ENCODE peak calls at places on chromosome 6, in ten cellular contexts. H, P, J, M, C, Y, F, I, K and Q are unnamed samples.

GRCh38 chr6:134817448-134817847 is 132.5 kb downstream of the ALDH8A1 start:
- DNase-seq in Y (no peak), H (no peak), K (no peak), J (no peak), C (no peak), P (no peak), M (no peak), F (no peak), I (no peak), Q (no peak)

GRCh38 chr6:144066745-144067484 is 28.5 kb downstream of the SF3B5 start:
- DNase-seq in K (no peak), J (no peak), Y (no peak), I (no peak), P (no peak), C (no peak), H (no peak), F (no peak), M (no peak), Q (no peak)

GRCh38 chr6:9825526-9825925 is 589.3 kb downstream of the TFAP2A start:
- DNase-seq in M (no peak), C (no peak), F (no peak), J (no peak), I (no peak), Y (no peak), H (no peak), P (no peak), K (no peak), Q (no peak)

GRCh38 chr6:16239090-16239797 is 857 bp downstream of the GMPR start:
- DNase-seq in C (peak), M (peak), F (peak), P (no peak), K (peak), H (no peak), J (no peak), Y (no peak), I (no peak), Q (no peak)

GRCh38 chr6:44176130-44176934 is 17.7 kb downstream of the CAPN11 start:
- DNase-seq in J (no peak), I (no peak), C (no peak), Y (no peak), P (no peak), F (no peak), H (no peak), M (no peak), K (no peak), Q (no peak)

GRCh38 chr6:166029506-166029905 is 138.1 kb downstream of the TBXT start:
- DNase-seq in K (no peak), I (no peak), Y (no peak), P (no peak), J (no peak), H (no peak), C (no peak), F (no peak), M (no peak), Q (no peak)

GRCh38 chr6:135243871-135244796 is 63.0 kb downstream of the MYB start:
- DNase-seq in I (no peak), K (no peak), F (no peak), C (no peak), M (no peak), Y (no peak), J (no peak), P (no peak), H (no peak), Q (no peak)

GRCh38 chr6:75421316-75422023 is 72.1 kb downstream of the FILIP1 start:
- DNase-seq in M (no peak), P (no peak), K (no peak), H (no peak), C (no peak), J (no peak), I (no peak), Y (no peak), F (no peak), Q (no peak)

GRCh38 chr6:152270301-152270925 is 366.7 kb downstream of the SYNE1 start:
- DNase-seq in H (no peak), I (no peak), K (no peak), C (no peak), F (no peak), J (no peak), Y (no peak), P (peak), M (no peak), Q (no peak)

GRCh38 chr6:159594750-159595117 is 98.3 kb downstream of the SOD2 start:
- DNase-seq in H (no peak), P (peak), I (no peak), M (no peak), C (no peak), J (no peak), F (no peak), K (peak), Y (no peak), Q (no peak)

GRCh38 chr6:31689249-31690110 is 8.6 kb upstream of the LY6G5C start:
- DNase-seq in J (no peak), I (no peak), Y (no peak), P (no peak), C (no peak), K (no peak), M (no peak), F (no peak), H (peak), Q (no peak)

GRCh38 chr6:12516070-12516469 is 200.5 kb upstream of the PHACTR1 start:
- DNase-seq in J (no peak), H (no peak), I (no peak), Y (no peak), M (no peak), F (no peak), P (no peak), K (no peak), C (no peak), Q (no peak)

GRCh38 chr6:53464942-53465460 is 79.9 kb downstream of the GCLC start:
- DNase-seq in C (no peak), P (no peak), J (no peak), Y (no peak), I (no peak), K (no peak), M (no peak), H (no peak), F (no peak), Q (no peak)

GRCh38 chr6:155154158-155154830 is 109.5 kb upstream of the CLDN20 start:
- DNase-seq in H (no peak), F (peak), C (no peak), Y (no peak), I (no peak), K (peak), M (peak), P (peak), J (no peak), Q (no peak)

GRCh38 chr6:30749554-30750378 is 5.4 kb upstream of the IER3 start:
- DNase-seq in C (no peak), Y (no peak), H (no peak), F (no peak), J (no peak), M (no peak), I (no peak), P (no peak), K (no peak), Q (no peak)

GRCh38 chr6:158644227-158645063 is at the start of gene DYNLT1:
- DNase-seq in C (peak), I (peak), P (peak), K (peak), H (peak), M (peak), Y (peak), J (peak), F (peak), Q (peak)

GRCh38 chr6:123415844-123416468 is 220.8 kb downstream of the TRDN start:
- DNase-seq in J (no peak), F (peak), M (peak), I (peak), H (peak), C (peak), Y (no peak), P (peak), K (peak), Q (no peak)

GRCh38 chr6:8855411-8855810 is 420.1 kb upstream of the SLC35B3 start:
- DNase-seq in M (no peak), C (no peak), I (no peak), K (no peak), F (no peak), P (no peak), H (no peak), J (no peak), Y (no peak), Q (no peak)

GRCh38 chr6:162109466-162110040 is 618.0 kb downstream of the PRKN start:
- DNase-seq in M (no peak), C (no peak), J (no peak), F (no peak), H (no peak), P (no peak), I (no peak), K (no peak), Y (no peak), Q (no peak)

GRCh38 chr6:135146160-135146920 is 34.8 kb upstream of the MYB start:
- DNase-seq in M (no peak), F (no peak), J (no peak), I (no peak), K (peak), C (no peak), H (peak), Y (no peak), P (no peak), Q (no peak)

GRCh38 chr6:107662333-107662732 is 161.8 kb downstream of the SCML4 start:
- DNase-seq in J (no peak), F (no peak), H (no peak), C (no peak), K (no peak), Y (no peak), P (no peak), I (no peak), M (no peak), Q (no peak)

GRCh38 chr6:967666-968065 is 274.7 kb upstream of the EXOC2 start:
- DNase-seq in P (no peak), H (no peak), F (no peak), M (no peak), Y (no peak), J (no peak), I (no peak), C (no peak), K (no peak), Q (no peak)

GRCh38 chr6:168058691-168059551 is 20.1 kb downstream of the FRMD1 start:
- DNase-seq in K (no peak), M (no peak), Y (no peak), H (peak), F (no peak), C (no peak), P (no peak), I (no peak), J (no peak), Q (no peak)

GRCh38 chr6:144349690-144350132 is 64.6 kb downstream of the UTRN start:
- DNase-seq in H (no peak), M (no peak), P (peak), Y (no peak), C (no peak), I (no peak), J (no peak), K (peak), F (no peak), Q (peak)

GRCh38 chr6:53189554-53189953 is 40.9 kb upstream of the GCM1 start:
- DNase-seq in M (no peak), C (no peak), K (no peak), I (no peak), Y (no peak), J (no peak), F (no peak), H (no peak), P (no peak), Q (no peak)

GRCh38 chr6:40755046-40755681 is 168.0 kb upstream of the LRFN2 start:
- DNase-seq in K (peak), F (no peak), Y (no peak), C (no peak), J (no peak), H (no peak), M (no peak), P (peak), I (no peak), Q (no peak)

GRCh38 chr6:25834950-25835349 is 3.1 kb upstream of the SLC17A1 start:
- DNase-seq in P (no peak), I (no peak), K (no peak), J (no peak), F (no peak), M (no peak), C (no peak), H (no peak), Y (no peak), Q (no peak)

GRCh38 chr6:15387118-15387517 is 141.2 kb downstream of the JARID2 start:
- DNase-seq in F (no peak), C (no peak), I (no peak), K (no peak), M (no peak), J (no peak), Y (no peak), H (no peak), P (no peak), Q (no peak)

GRCh38 chr6:163745566-163746400 is 331.3 kb downstream of the QKI start:
- DNase-seq in I (no peak), C (no peak), F (no peak), K (peak), J (no peak), Y (no peak), P (peak), H (peak), M (no peak), Q (no peak)

GRCh38 chr6:138250513-138251247 is 32.4 kb upstream of the PBOV1 start:
- DNase-seq in I (no peak), H (no peak), J (no peak), M (no peak), F (peak), C (no peak), P (peak), K (peak), Y (no peak), Q (no peak)

GRCh38 chr6:26537846-26538571 is at the start of gene HMGN4:
- DNase-seq in F (peak), H (peak), K (peak), I (peak), J (peak), P (peak), C (peak), M (peak), Y (peak), Q (peak)

GRCh38 chr6:112690497-112691202 is 343.5 kb downstream of the RFPL4B start:
- DNase-seq in F (no peak), M (peak), P (no peak), I (no peak), K (peak), J (no peak), C (no peak), Y (no peak), H (no peak), Q (no peak)

GRCh38 chr6:151291145-151292055 is 51.6 kb downstream of the AKAP12 start:
- DNase-seq in K (no peak), C (no peak), I (no peak), P (no peak), F (no peak), H (no peak), M (no peak), Y (no peak), J (no peak), Q (no peak)

GRCh38 chr6:81075974-81076373 is 676.5 kb downstream of the TENT5A start:
- DNase-seq in P (no peak), F (no peak), J (no peak), I (no peak), C (no peak), M (peak), Y (no peak), K (no peak), H (peak), Q (no peak)

GRCh38 chr6:57109905-57110304 is 19.9 kb downstream of the ZNF451 start:
- DNase-seq in F (no peak), J (no peak), H (no peak), I (no peak), Y (no peak), M (no peak), P (no peak), K (no peak), C (no peak), Q (no peak)

GRCh38 chr6:65191412-65191811 is 515.6 kb downstream of the EYS start:
- DNase-seq in H (no peak), F (peak), I (no peak), Y (no peak), C (no peak), M (peak), K (no peak), J (no peak), P (no peak), Q (no peak)

GRCh38 chr6:170098428-170099170 is 192.3 kb downstream of the DLL1 start:
- DNase-seq in P (no peak), I (no peak), J (no peak), H (no peak), K (no peak), C (no peak), F (no peak), M (no peak), Y (no peak), Q (no peak)

GRCh38 chr6:161191671-161192070 is 82.2 kb downstream of the AGPAT4 start:
- DNase-seq in C (no peak), P (no peak), M (no peak), J (no peak), Y (no peak), I (no peak), K (no peak), H (no peak), F (no peak), Q (no peak)